ENCODE peak calls at places on chromosomes 5 and 9, in four cellular contexts. Q, C, A and O are unnamed samples.

GRCh38 chr9:72557549-72557948 is 36.1 kb downstream of the TMC1 start:
- DNase-seq in A (peak), Q (no peak), C (no peak), O (no peak)

GRCh38 chr5:54792611-54793404 is 192.6 kb downstream of the ESM1 start:
- DNase-seq in C (no peak), A (no peak), Q (no peak), O (peak)

GRCh38 chr9:124284940-124285441 is 27.2 kb downstream of the NEK6 start:
- DNase-seq in A (no peak), Q (peak), C (no peak), O (no peak)

GRCh38 chr9:22216730-22217160 is 207.6 kb upstream of the CDKN2B start:
- DNase-seq in Q (no peak), C (no peak), A (no peak), O (no peak)

GRCh38 chr5:170467000-170467707 is 36.7 kb upstream of the KCNIP1 start:
- DNase-seq in A (peak), Q (no peak), C (peak), O (no peak)

GRCh38 chr9:126439402-126439765 is 112.8 kb downstream of the MVB12B start:
- DNase-seq in C (no peak), A (no peak), Q (no peak), O (no peak)

GRCh38 chr5:180287868-180288267 is 4.0 kb downstream of the MAPK9 start:
- DNase-seq in C (no peak), Q (no peak), A (no peak), O (no peak)

GRCh38 chr9:15961217-15961616 is 408.4 kb downstream of the CCDC171 start:
- DNase-seq in C (no peak), Q (no peak), A (no peak), O (no peak)

GRCh38 chr9:135321580-135321979 is 158.0 kb upstream of the PPP1R26 start:
- DNase-seq in A (no peak), Q (no peak), C (no peak), O (no peak)

GRCh38 chr5:95605786-95606185 is 14.1 kb upstream of the GPR150 start:
- DNase-seq in A (no peak), Q (no peak), C (no peak), O (no peak)

GRCh38 chr9:126720661-126721530 is 83.9 kb upstream of the ZBTB43 start:
- DNase-seq in Q (no peak), C (peak), A (no peak), O (no peak)

GRCh38 chr9:12708562-12709298 is 15.5 kb downstream of the TYRP1 start:
- DNase-seq in C (no peak), A (peak), Q (no peak), O (no peak)

GRCh38 chr5:134524219-134524825 is 1.1 kb upstream of the JADE2 start:
- DNase-seq in A (peak), C (peak), Q (peak), O (peak)

GRCh38 chr5:115375922-115376321 is 79.5 kb upstream of the CCDC112 start:
- DNase-seq in A (no peak), Q (no peak), C (no peak), O (no peak)

GRCh38 chr5:75049581-75050274 is 2.6 kb downstream of the GCNT4 start:
- DNase-seq in C (peak), Q (no peak), A (peak), O (peak)

GRCh38 chr9:113274474-113275146 is 762 bp downstream of the CDC26 start:
- DNase-seq in C (no peak), A (peak), Q (no peak), O (no peak)

GRCh38 chr5:151038801-151039238 is 18.4 kb downstream of the GPX3 start:
- DNase-seq in C (no peak), Q (no peak), A (no peak), O (no peak)

GRCh38 chr5:179127136-179128040 is 67.2 kb downstream of the ZNF354C start:
- DNase-seq in A (no peak), C (no peak), Q (peak), O (no peak)

GRCh38 chr9:70382046-70382708 is 32.3 kb downstream of the KLF9 start:
- DNase-seq in C (no peak), A (no peak), Q (no peak), O (no peak)

GRCh38 chr5:116571568-116572321 is 2.9 kb downstream of the SEMA6A start:
- DNase-seq in Q (no peak), A (peak), C (no peak), O (no peak)

GRCh38 chr9:3006917-3007316 is 163.0 kb upstream of the PUM3 start:
- DNase-seq in C (no peak), A (no peak), Q (no peak), O (no peak)

GRCh38 chr9:90836396-90837080 is 34.9 kb downstream of the SYK start:
- DNase-seq in C (no peak), Q (no peak), A (no peak), O (no peak)

GRCh38 chr9:9912459-9912858 is 700.3 kb downstream of the PTPRD start:
- DNase-seq in C (no peak), Q (no peak), A (no peak), O (no peak)
- TF ChIP-seq CTCF in C (peak), Q (no peak), A (no peak), O (no peak)

DNA sequence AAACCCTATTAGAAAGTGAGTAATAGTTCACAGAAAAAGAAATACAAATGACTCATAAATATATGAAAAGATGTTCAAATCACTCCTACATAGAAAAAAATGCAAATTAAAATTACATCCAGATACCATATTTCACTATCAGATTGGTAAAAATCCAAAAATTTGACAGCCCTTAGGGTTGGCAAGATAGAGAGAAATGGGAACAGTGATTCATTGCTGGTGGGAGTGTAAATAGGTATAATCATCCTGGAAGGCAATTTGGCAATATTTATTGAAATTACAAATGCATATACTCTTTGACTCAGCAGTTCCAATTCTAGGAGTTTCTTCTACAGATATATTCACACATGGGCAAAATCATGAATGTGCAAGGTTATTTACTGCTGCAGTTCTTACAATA is 273.5 kb downstream of the NR2F1-AS1 start:
- DNase-seq in C (no peak), Q (no peak), A (no peak), O (no peak)
- TF ChIP-seq EP300 in C (no peak), Q (no peak), A (no peak), O (no peak)

GRCh38 chr5:87686018-87686417 is 273.3 kb upstream of the CCNH start:
- DNase-seq in Q (no peak), C (no peak), A (no peak), O (no peak)
- TF ChIP-seq CTCF in Q (no peak), C (no peak), A (no peak), O (no peak)

DNA sequence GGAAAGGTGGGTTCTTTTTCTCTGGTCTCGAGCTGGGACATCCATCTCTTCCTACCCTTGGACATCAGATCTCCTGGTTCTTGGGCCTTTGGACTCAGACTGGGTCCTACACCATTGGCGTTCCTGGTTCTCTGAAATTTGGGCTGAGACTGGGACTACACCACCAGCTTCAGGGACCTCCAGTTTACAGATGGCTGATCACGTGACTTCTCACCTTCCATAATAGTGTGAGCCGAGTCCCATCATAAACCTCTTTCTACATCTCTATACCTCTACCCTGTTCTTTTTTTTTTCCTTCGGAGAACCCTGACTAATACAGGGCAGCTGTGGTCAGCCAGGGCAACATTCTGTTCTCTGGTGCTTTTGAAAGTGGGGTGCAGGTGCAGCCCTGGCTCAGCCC is 27.2 kb upstream of the RXRA start:
- DNase-seq in Q (no peak), C (no peak), A (no peak), O (no peak)
- TF ChIP-seq EP300 in Q (no peak), C (no peak), A (no peak), O (no peak)